ENCODE peak calls at places on chromosomes 11 and 22, in four cellular contexts. One of them, this sample, is unnamed.
A peak's percentile ranks its signal among the peaks of the same experiment; 100 is the strongest.

GRCh38 chr22:49964493-49965290 is 4.1 kb downstream of the PIM3 start:
- DNase-seq in spleen: peak; percentile 78
- DNase-seq in effector memory CD4-positive, alpha-beta T cell: no peak
- DNase-seq in PC-3: no peak
- DNase-seq in this sample: peak; percentile 54

GRCh38 chr11:44950625-44951472 is at the start of gene TP53I11:
- DNase-seq in PC-3: peak; percentile 63
- DNase-seq in spleen: peak; percentile 95
- DNase-seq in effector memory CD4-positive, alpha-beta T cell: peak; percentile 39
- DNase-seq in this sample: peak; percentile 97

GRCh38 chr22:38826801-38827200 is 17.0 kb downstream of the NPTXR start:
- DNase-seq in effector memory CD4-positive, alpha-beta T cell: no peak
- DNase-seq in spleen: no peak
- DNase-seq in PC-3: no peak
- DNase-seq in this sample: no peak

GRCh38 chr22:27992294-27993165 is 73.5 kb upstream of the PITPNB start:
- DNase-seq in PC-3: no peak
- DNase-seq in effector memory CD4-positive, alpha-beta T cell: no peak
- DNase-seq in spleen: no peak
- DNase-seq in this sample: no peak

GRCh38 chr11:41245704-41246398 is 213.6 kb downstream of the LRRC4C start:
- DNase-seq in PC-3: peak; percentile 17
- DNase-seq in spleen: no peak
- DNase-seq in effector memory CD4-positive, alpha-beta T cell: no peak
- DNase-seq in this sample: peak; percentile 24

GRCh38 chr11:12439615-12440014 is 62.2 kb downstream of the PARVA start:
- DNase-seq in PC-3: no peak
- DNase-seq in spleen: no peak
- DNase-seq in effector memory CD4-positive, alpha-beta T cell: no peak
- DNase-seq in this sample: no peak

GRCh38 chr11:127493330-127493729 is 492.8 kb upstream of the KIRREL3 start:
- DNase-seq in spleen: no peak
- DNase-seq in PC-3: peak; percentile 33
- DNase-seq in effector memory CD4-positive, alpha-beta T cell: no peak
- DNase-seq in this sample: no peak

GRCh38 chr22:20803696-20804324 is 29.9 kb downstream of the SERPIND1 start:
- DNase-seq in spleen: peak; percentile 76
- DNase-seq in effector memory CD4-positive, alpha-beta T cell: no peak
- DNase-seq in PC-3: peak; percentile 35
- DNase-seq in this sample: no peak

GRCh38 chr11:18721576-18722292 is 4.3 kb downstream of the IGSF22 start:
- DNase-seq in effector memory CD4-positive, alpha-beta T cell: peak; percentile 5
- DNase-seq in PC-3: peak; percentile 37
- DNase-seq in spleen: peak; percentile 84
- DNase-seq in this sample: peak; percentile 84

GRCh38 chr11:68013611-68014156 is 3.6 kb downstream of the ALDH3B1 start:
- DNase-seq in spleen: no peak
- DNase-seq in effector memory CD4-positive, alpha-beta T cell: no peak
- DNase-seq in PC-3: no peak
- DNase-seq in this sample: peak; percentile 53

GRCh38 chr22:21780259-21780658 is 44.7 kb upstream of the YPEL1 start:
- DNase-seq in PC-3: no peak
- DNase-seq in spleen: no peak
- DNase-seq in effector memory CD4-positive, alpha-beta T cell: no peak
- DNase-seq in this sample: no peak

GRCh38 chr11:75159081-75159953 is 8.4 kb downstream of the SLCO2B1 start:
- DNase-seq in PC-3: no peak
- DNase-seq in effector memory CD4-positive, alpha-beta T cell: no peak
- DNase-seq in spleen: no peak
- DNase-seq in this sample: no peak

GRCh38 chr11:93741882-93742226 is 382 bp downstream of the C11orf54 start:
- DNase-seq in effector memory CD4-positive, alpha-beta T cell: no peak
- DNase-seq in spleen: no peak
- DNase-seq in PC-3: peak; percentile 73
- DNase-seq in this sample: peak; percentile 73

GRCh38 chr22:26681395-26681821 is 24.0 kb downstream of the MIAT start:
- DNase-seq in PC-3: no peak
- DNase-seq in effector memory CD4-positive, alpha-beta T cell: no peak
- DNase-seq in spleen: peak; percentile 54
- DNase-seq in this sample: no peak

GRCh38 chr22:32788884-32789624 is 12.5 kb upstream of the TIMP3 start:
- DNase-seq in spleen: no peak
- DNase-seq in effector memory CD4-positive, alpha-beta T cell: no peak
- DNase-seq in PC-3: no peak
- DNase-seq in this sample: peak; percentile 75

GRCh38 chr22:31122196-31122531 is 602 bp upstream of the INPP5J start:
- DNase-seq in effector memory CD4-positive, alpha-beta T cell: no peak
- DNase-seq in PC-3: no peak
- DNase-seq in spleen: no peak
- DNase-seq in this sample: no peak

GRCh38 chr11:34897171-34897870 is 18.9 kb downstream of the APIP start:
- DNase-seq in effector memory CD4-positive, alpha-beta T cell: no peak
- DNase-seq in PC-3: no peak
- DNase-seq in spleen: no peak
- DNase-seq in this sample: no peak

GRCh38 chr11:35138606-35138948 is 394 bp upstream of the CD44 start:
- DNase-seq in spleen: no peak
- DNase-seq in effector memory CD4-positive, alpha-beta T cell: no peak
- DNase-seq in PC-3: no peak
- DNase-seq in this sample: peak; percentile 44

GRCh38 chr11:61297741-61298140 is 2.6 kb upstream of the VWCE start:
- DNase-seq in spleen: peak; percentile 1
- DNase-seq in effector memory CD4-positive, alpha-beta T cell: no peak
- DNase-seq in PC-3: peak; percentile 45
- DNase-seq in this sample: no peak

GRCh38 chr11:17354070-17354924 is 2.7 kb downstream of the NCR3LG1 start:
- DNase-seq in spleen: no peak
- DNase-seq in effector memory CD4-positive, alpha-beta T cell: peak; percentile 13
- DNase-seq in PC-3: peak; percentile 73
- DNase-seq in this sample: no peak

GRCh38 chr22:24810043-24810749 is 4.2 kb downstream of the SGSM1 start:
- DNase-seq in effector memory CD4-positive, alpha-beta T cell: no peak
- DNase-seq in PC-3: no peak
- DNase-seq in spleen: no peak
- DNase-seq in this sample: no peak

GRCh38 chr11:123719452-123719851 is 22.0 kb downstream of the ZNF202 start:
- DNase-seq in spleen: no peak
- DNase-seq in PC-3: peak; percentile 15
- DNase-seq in effector memory CD4-positive, alpha-beta T cell: no peak
- DNase-seq in this sample: no peak

GRCh38 chr22:44957267-44957905 is 52.4 kb downstream of the PHF21B start:
- DNase-seq in effector memory CD4-positive, alpha-beta T cell: no peak
- DNase-seq in spleen: no peak
- DNase-seq in PC-3: peak; percentile 5
- DNase-seq in this sample: no peak

GRCh38 chr11:6568191-6568918 is 35.1 kb downstream of the RRP8 start:
- DNase-seq in PC-3: peak; percentile 77
- DNase-seq in effector memory CD4-positive, alpha-beta T cell: no peak
- DNase-seq in spleen: no peak
- DNase-seq in this sample: no peak

GRCh38 chr11:39806652-39807051 is 1652.8 kb downstream of the LRRC4C start:
- DNase-seq in PC-3: no peak
- DNase-seq in spleen: no peak
- DNase-seq in effector memory CD4-positive, alpha-beta T cell: no peak
- DNase-seq in this sample: no peak

GRCh38 chr11:66438009-66438503 is 592 bp downstream of the MRPL11 start:
- DNase-seq in PC-3: no peak
- DNase-seq in spleen: no peak
- DNase-seq in effector memory CD4-positive, alpha-beta T cell: no peak
- DNase-seq in this sample: no peak

GRCh38 chr22:22750335-22751042 is 106.1 kb downstream of the GGTLC2 start:
- DNase-seq in PC-3: no peak
- DNase-seq in effector memory CD4-positive, alpha-beta T cell: no peak
- DNase-seq in spleen: no peak
- DNase-seq in this sample: no peak

GRCh38 chr11:64802370-64803162 is 448 bp downstream of the MAP4K2 start:
- DNase-seq in effector memory CD4-positive, alpha-beta T cell: peak; percentile 34
- DNase-seq in spleen: peak; percentile 78
- DNase-seq in PC-3: no peak
- DNase-seq in this sample: no peak

GRCh38 chr11:64803163-64803845 is at the start of gene MAP4K2:
- DNase-seq in spleen: peak; percentile 98
- DNase-seq in PC-3: peak; percentile 93
- DNase-seq in effector memory CD4-positive, alpha-beta T cell: peak; percentile 80
- DNase-seq in this sample: peak; percentile 93

GRCh38 chr11:64800633-64801464 is 2.2 kb downstream of the MAP4K2 start:
- DNase-seq in PC-3: no peak
- DNase-seq in effector memory CD4-positive, alpha-beta T cell: no peak
- DNase-seq in spleen: peak; percentile 85
- DNase-seq in this sample: no peak

GRCh38 chr11:64799925-64800632 is 2.9 kb downstream of the MAP4K2 start:
- DNase-seq in effector memory CD4-positive, alpha-beta T cell: no peak
- DNase-seq in PC-3: no peak
- DNase-seq in spleen: no peak
- DNase-seq in this sample: no peak

GRCh38 chr11:64801591-64802369 is 1.2 kb downstream of the MAP4K2 start:
- DNase-seq in effector memory CD4-positive, alpha-beta T cell: no peak
- DNase-seq in PC-3: no peak
- DNase-seq in spleen: peak; percentile 81
- DNase-seq in this sample: no peak
- H3K27ac ChIP-seq in effector memory CD4-positive, alpha-beta T cell: peak overlapping the region; percentile 72
- H3K27ac ChIP-seq in PC-3: no peak overlapping the region
- H3K27ac ChIP-seq in spleen: peak overlapping the region; percentile 59
- H3K27ac ChIP-seq in this sample: peak overlapping the region; percentile 85

GRCh38 chr11:1743587-1744136 is 6.7 kb downstream of the IFITM10 start:
- DNase-seq in effector memory CD4-positive, alpha-beta T cell: no peak
- DNase-seq in PC-3: no peak
- DNase-seq in spleen: peak; percentile 44
- DNase-seq in this sample: no peak

GRCh38 chr11:1740786-1741530 is 9.4 kb downstream of the IFITM10 start:
- DNase-seq in PC-3: no peak
- DNase-seq in spleen: peak; percentile 32
- DNase-seq in effector memory CD4-positive, alpha-beta T cell: no peak
- DNase-seq in this sample: no peak

GRCh38 chr11:1742371-1742770 is 8.0 kb downstream of the IFITM10 start:
- DNase-seq in PC-3: no peak
- DNase-seq in spleen: no peak
- DNase-seq in effector memory CD4-positive, alpha-beta T cell: no peak
- DNase-seq in this sample: no peak

GRCh38 chr11:1742869-1743586 is 7.4 kb downstream of the IFITM10 start:
- DNase-seq in PC-3: no peak
- DNase-seq in effector memory CD4-positive, alpha-beta T cell: no peak
- DNase-seq in spleen: no peak
- DNase-seq in this sample: no peak

GRCh38 chr11:1741741-1742140 is 8.7 kb downstream of the IFITM10 start:
- DNase-seq in effector memory CD4-positive, alpha-beta T cell: no peak
- DNase-seq in spleen: no peak
- DNase-seq in PC-3: no peak
- DNase-seq in this sample: no peak
- H3K27me3 ChIP-seq in effector memory CD4-positive, alpha-beta T cell: no peaks in the 10 kb centered on the region
- H3K27me3 ChIP-seq in spleen: no peaks in the 10 kb centered on the region
- H3K27me3 ChIP-seq in PC-3: peaks cover 8% of the 10 kb centered on the region
- H3K27me3 ChIP-seq in this sample: no peaks in the 10 kb centered on the region

GRCh38 chr11:126469308-126469707 is 113.8 kb downstream of the ST3GAL4 start:
- DNase-seq in PC-3: no peak
- DNase-seq in effector memory CD4-positive, alpha-beta T cell: no peak
- DNase-seq in spleen: no peak
- DNase-seq in this sample: no peak
- H3K27ac ChIP-seq in PC-3: no peak overlapping the region
- H3K27ac ChIP-seq in effector memory CD4-positive, alpha-beta T cell: no peak overlapping the region
- H3K27ac ChIP-seq in spleen: peak overlapping the region; percentile 36
- H3K27ac ChIP-seq in this sample: peak overlapping the region; percentile 90

GRCh38 chr11:723120-723883 is 17.3 kb downstream of the EPS8L2 start:
- DNase-seq in effector memory CD4-positive, alpha-beta T cell: no peak
- DNase-seq in PC-3: peak; percentile 33
- DNase-seq in spleen: no peak
- DNase-seq in this sample: no peak

GRCh38 chr11:724733-725386 is 18.8 kb downstream of the EPS8L2 start:
- DNase-seq in PC-3: no peak
- DNase-seq in effector memory CD4-positive, alpha-beta T cell: no peak
- DNase-seq in spleen: no peak
- DNase-seq in this sample: peak; percentile 58

GRCh38 chr11:725624-726202 is 19.7 kb downstream of the EPS8L2 start:
- DNase-seq in PC-3: no peak
- DNase-seq in effector memory CD4-positive, alpha-beta T cell: no peak
- DNase-seq in spleen: peak; percentile 81
- DNase-seq in this sample: no peak

GRCh38 chr11:721913-722811 is 16.1 kb downstream of the EPS8L2 start:
- DNase-seq in PC-3: no peak
- DNase-seq in spleen: peak; percentile 94
- DNase-seq in effector memory CD4-positive, alpha-beta T cell: peak; percentile 37
- DNase-seq in this sample: peak; percentile 55

GRCh38 chr11:724063-724732 is 18.2 kb downstream of the EPS8L2 start:
- DNase-seq in effector memory CD4-positive, alpha-beta T cell: no peak
- DNase-seq in spleen: peak; percentile 81
- DNase-seq in PC-3: no peak
- DNase-seq in this sample: peak; percentile 84
- H3K27me3 ChIP-seq in effector memory CD4-positive, alpha-beta T cell: peaks cover 10% of the 10 kb centered on the region
- H3K27me3 ChIP-seq in spleen: peaks cover 39% of the 10 kb centered on the region
- H3K27me3 ChIP-seq in PC-3: no peaks in the 10 kb centered on the region
- H3K27me3 ChIP-seq in this sample: peaks cover 56% of the 10 kb centered on the region

GRCh38 chr11:85935751-85936150 is 80.6 kb downstream of the CCDC83 start:
- DNase-seq in PC-3: no peak
- DNase-seq in effector memory CD4-positive, alpha-beta T cell: no peak
- DNase-seq in spleen: no peak
- DNase-seq in this sample: peak; percentile 23
- H3K27ac ChIP-seq in PC-3: no peak overlapping the region
- H3K27ac ChIP-seq in effector memory CD4-positive, alpha-beta T cell: no peak overlapping the region
- H3K27ac ChIP-seq in spleen: no peak overlapping the region
- H3K27ac ChIP-seq in this sample: no peak overlapping the region

GRCh38 chr11:114122668-114123067 is 63.2 kb downstream of the ZBTB16 start:
- DNase-seq in PC-3: no peak
- DNase-seq in spleen: no peak
- DNase-seq in effector memory CD4-positive, alpha-beta T cell: no peak
- DNase-seq in this sample: no peak
- H3K27me3 ChIP-seq in PC-3: peaks cover 89% of the 10 kb centered on the region
- H3K27me3 ChIP-seq in spleen: no peaks in the 10 kb centered on the region
- H3K27me3 ChIP-seq in effector memory CD4-positive, alpha-beta T cell: no peaks in the 10 kb centered on the region
- H3K27me3 ChIP-seq in this sample: no peaks in the 10 kb centered on the region

DNA sequence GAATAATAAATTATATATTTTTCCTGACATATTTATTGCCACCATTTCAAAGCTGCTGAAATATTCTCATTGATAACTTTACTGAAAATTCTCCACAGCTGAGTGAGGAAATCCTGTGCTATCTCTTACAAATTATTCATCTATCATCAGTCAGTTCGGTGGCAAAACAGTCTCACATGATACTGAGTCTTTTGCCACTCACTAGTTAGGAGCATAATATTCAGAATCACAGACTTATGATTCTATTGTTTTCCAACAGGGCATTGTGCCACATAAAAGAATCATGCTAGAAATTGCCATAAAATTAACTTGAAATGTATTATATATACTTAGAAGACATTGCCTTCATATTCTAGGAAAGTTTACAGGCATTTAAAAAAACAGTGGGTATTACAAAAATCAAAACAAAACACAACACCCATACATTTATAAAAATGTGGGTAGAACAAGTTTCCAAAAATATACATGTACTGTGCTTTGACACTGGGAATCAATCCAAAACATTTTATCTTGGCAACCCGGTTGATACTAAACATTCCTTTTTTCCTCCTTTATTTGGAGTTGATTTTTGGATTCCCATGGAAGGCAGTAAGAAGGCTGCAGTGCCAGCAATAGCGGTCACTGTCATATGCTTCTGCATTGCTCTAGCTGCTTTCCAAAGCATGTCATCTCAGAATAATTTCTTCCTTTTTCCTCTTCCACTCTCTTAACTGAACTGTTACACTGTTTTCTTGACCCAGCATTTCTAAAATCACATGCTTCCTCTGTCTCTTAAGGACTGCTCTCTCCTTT is 42.5 kb downstream of the ATG16L2 start:
- DNase-seq in effector memory CD4-positive, alpha-beta T cell: no peak
- DNase-seq in PC-3: no peak
- DNase-seq in spleen: no peak
- DNase-seq in this sample: no peak
- H3K27ac ChIP-seq in effector memory CD4-positive, alpha-beta T cell: no peak overlapping the region
- H3K27ac ChIP-seq in PC-3: no peak overlapping the region
- H3K27ac ChIP-seq in spleen: peak overlapping the region; percentile 56
- H3K27ac ChIP-seq in this sample: no peak overlapping the region